ENCODE peak calls at places on chromosomes 7 and 10, in ten cellular contexts. One of them, this sample, is unnamed.

GRCh38 chr10:10831085-10831484 is 186.6 kb upstream of the CELF2 start:
- DNase-seq in stimulated activated CD8-positive, alpha-beta memory T cell treated with anti-CD3 and anti-CD28 coated beads, Interleukin-12 subunit alpha, Interleukin-12 subunit beta, amount 100 ng/mL, for 4 hours: no peak
- DNase-seq in NCI-H1092 treated with DMSO at 0.1 percent for 48 hours: no peak
- DNase-seq in NCI-H2081 treated with DMSO at 0.1 percent for 48 hours: no peak
- DNase-seq in anterior cingulate cortex: no peak
- DNase-seq in dermis microvascular lymphatic vessel endothelial cell: peak
- DNase-seq in C1 segment of cervical spinal cord: no peak
- DNase-seq in GM12892: no peak
- DNase-seq in activated CD4-positive, alpha-beta T cell treated with anti-CD3 and anti-CD28 coated beads for 24 hours: no peak
- DNase-seq in left lobe of liver: no peak
- DNase-seq in this sample: no peak

GRCh38 chr7:140591178-140591902 is 49.3 kb downstream of the DENND2A start:
- DNase-seq in anterior cingulate cortex: no peak
- DNase-seq in NCI-H1092 treated with DMSO at 0.1 percent for 48 hours: no peak
- DNase-seq in activated CD4-positive, alpha-beta T cell treated with anti-CD3 and anti-CD28 coated beads for 24 hours: no peak
- DNase-seq in NCI-H2081 treated with DMSO at 0.1 percent for 48 hours: no peak
- DNase-seq in left lobe of liver: no peak
- DNase-seq in dermis microvascular lymphatic vessel endothelial cell: no peak
- DNase-seq in stimulated activated CD8-positive, alpha-beta memory T cell treated with anti-CD3 and anti-CD28 coated beads, Interleukin-12 subunit alpha, Interleukin-12 subunit beta, amount 100 ng/mL, for 4 hours: no peak
- DNase-seq in GM12892: no peak
- DNase-seq in C1 segment of cervical spinal cord: no peak
- DNase-seq in this sample: no peak

GRCh38 chr10:33487014-33487776 is 152.7 kb upstream of the NRP1 start:
- DNase-seq in GM12892: no peak
- DNase-seq in activated CD4-positive, alpha-beta T cell treated with anti-CD3 and anti-CD28 coated beads for 24 hours: no peak
- DNase-seq in NCI-H1092 treated with DMSO at 0.1 percent for 48 hours: no peak
- DNase-seq in dermis microvascular lymphatic vessel endothelial cell: no peak
- DNase-seq in anterior cingulate cortex: no peak
- DNase-seq in C1 segment of cervical spinal cord: no peak
- DNase-seq in NCI-H2081 treated with DMSO at 0.1 percent for 48 hours: no peak
- DNase-seq in left lobe of liver: no peak
- DNase-seq in stimulated activated CD8-positive, alpha-beta memory T cell treated with anti-CD3 and anti-CD28 coated beads, Interleukin-12 subunit alpha, Interleukin-12 subunit beta, amount 100 ng/mL, for 4 hours: no peak
- DNase-seq in this sample: peak

GRCh38 chr10:72846225-72846624 is 47.3 kb upstream of the OIT3 start:
- DNase-seq in dermis microvascular lymphatic vessel endothelial cell: peak
- DNase-seq in activated CD4-positive, alpha-beta T cell treated with anti-CD3 and anti-CD28 coated beads for 24 hours: peak
- DNase-seq in stimulated activated CD8-positive, alpha-beta memory T cell treated with anti-CD3 and anti-CD28 coated beads, Interleukin-12 subunit alpha, Interleukin-12 subunit beta, amount 100 ng/mL, for 4 hours: no peak
- DNase-seq in anterior cingulate cortex: no peak
- DNase-seq in GM12892: no peak
- DNase-seq in left lobe of liver: no peak
- DNase-seq in NCI-H1092 treated with DMSO at 0.1 percent for 48 hours: no peak
- DNase-seq in C1 segment of cervical spinal cord: no peak
- DNase-seq in NCI-H2081 treated with DMSO at 0.1 percent for 48 hours: no peak
- DNase-seq in this sample: no peak

GRCh38 chr10:102195301-102195870 is 30.7 kb upstream of the ELOVL3 start:
- DNase-seq in anterior cingulate cortex: no peak
- DNase-seq in activated CD4-positive, alpha-beta T cell treated with anti-CD3 and anti-CD28 coated beads for 24 hours: no peak
- DNase-seq in C1 segment of cervical spinal cord: no peak
- DNase-seq in left lobe of liver: no peak
- DNase-seq in NCI-H2081 treated with DMSO at 0.1 percent for 48 hours: no peak
- DNase-seq in GM12892: no peak
- DNase-seq in dermis microvascular lymphatic vessel endothelial cell: no peak
- DNase-seq in NCI-H1092 treated with DMSO at 0.1 percent for 48 hours: no peak
- DNase-seq in stimulated activated CD8-positive, alpha-beta memory T cell treated with anti-CD3 and anti-CD28 coated beads, Interleukin-12 subunit alpha, Interleukin-12 subunit beta, amount 100 ng/mL, for 4 hours: no peak
- DNase-seq in this sample: no peak

GRCh38 chr7:106812027-106812643 is 52.9 kb upstream of the PIK3CG start:
- DNase-seq in GM12892: no peak
- DNase-seq in NCI-H2081 treated with DMSO at 0.1 percent for 48 hours: no peak
- DNase-seq in NCI-H1092 treated with DMSO at 0.1 percent for 48 hours: no peak
- DNase-seq in activated CD4-positive, alpha-beta T cell treated with anti-CD3 and anti-CD28 coated beads for 24 hours: no peak
- DNase-seq in dermis microvascular lymphatic vessel endothelial cell: no peak
- DNase-seq in stimulated activated CD8-positive, alpha-beta memory T cell treated with anti-CD3 and anti-CD28 coated beads, Interleukin-12 subunit alpha, Interleukin-12 subunit beta, amount 100 ng/mL, for 4 hours: no peak
- DNase-seq in left lobe of liver: no peak
- DNase-seq in anterior cingulate cortex: peak
- DNase-seq in C1 segment of cervical spinal cord: peak
- DNase-seq in this sample: no peak

GRCh38 chr7:143012001-143012400 is 14.9 kb downstream of the OR9A2 start:
- DNase-seq in anterior cingulate cortex: no peak
- DNase-seq in NCI-H2081 treated with DMSO at 0.1 percent for 48 hours: no peak
- DNase-seq in C1 segment of cervical spinal cord: no peak
- DNase-seq in left lobe of liver: no peak
- DNase-seq in stimulated activated CD8-positive, alpha-beta memory T cell treated with anti-CD3 and anti-CD28 coated beads, Interleukin-12 subunit alpha, Interleukin-12 subunit beta, amount 100 ng/mL, for 4 hours: no peak
- DNase-seq in dermis microvascular lymphatic vessel endothelial cell: no peak
- DNase-seq in GM12892: no peak
- DNase-seq in NCI-H1092 treated with DMSO at 0.1 percent for 48 hours: no peak
- DNase-seq in activated CD4-positive, alpha-beta T cell treated with anti-CD3 and anti-CD28 coated beads for 24 hours: no peak
- DNase-seq in this sample: no peak

GRCh38 chr7:16320261-16320660 is 101.1 kb downstream of the CRPPA start:
- DNase-seq in NCI-H2081 treated with DMSO at 0.1 percent for 48 hours: no peak
- DNase-seq in dermis microvascular lymphatic vessel endothelial cell: no peak
- DNase-seq in GM12892: no peak
- DNase-seq in left lobe of liver: no peak
- DNase-seq in anterior cingulate cortex: no peak
- DNase-seq in C1 segment of cervical spinal cord: no peak
- DNase-seq in NCI-H1092 treated with DMSO at 0.1 percent for 48 hours: no peak
- DNase-seq in activated CD4-positive, alpha-beta T cell treated with anti-CD3 and anti-CD28 coated beads for 24 hours: no peak
- DNase-seq in stimulated activated CD8-positive, alpha-beta memory T cell treated with anti-CD3 and anti-CD28 coated beads, Interleukin-12 subunit alpha, Interleukin-12 subunit beta, amount 100 ng/mL, for 4 hours: no peak
- DNase-seq in this sample: no peak

GRCh38 chr10:71971769-71972555 is 7.8 kb downstream of the CHST3 start:
- DNase-seq in activated CD4-positive, alpha-beta T cell treated with anti-CD3 and anti-CD28 coated beads for 24 hours: no peak
- DNase-seq in anterior cingulate cortex: no peak
- DNase-seq in C1 segment of cervical spinal cord: no peak
- DNase-seq in GM12892: no peak
- DNase-seq in NCI-H2081 treated with DMSO at 0.1 percent for 48 hours: no peak
- DNase-seq in stimulated activated CD8-positive, alpha-beta memory T cell treated with anti-CD3 and anti-CD28 coated beads, Interleukin-12 subunit alpha, Interleukin-12 subunit beta, amount 100 ng/mL, for 4 hours: no peak
- DNase-seq in dermis microvascular lymphatic vessel endothelial cell: no peak
- DNase-seq in NCI-H1092 treated with DMSO at 0.1 percent for 48 hours: no peak
- DNase-seq in left lobe of liver: no peak
- DNase-seq in this sample: no peak

GRCh38 chr7:26046150-26046549 is 105.8 kb upstream of the NFE2L3 start:
- DNase-seq in activated CD4-positive, alpha-beta T cell treated with anti-CD3 and anti-CD28 coated beads for 24 hours: no peak
- DNase-seq in dermis microvascular lymphatic vessel endothelial cell: no peak
- DNase-seq in C1 segment of cervical spinal cord: no peak
- DNase-seq in anterior cingulate cortex: no peak
- DNase-seq in GM12892: no peak
- DNase-seq in left lobe of liver: peak
- DNase-seq in NCI-H2081 treated with DMSO at 0.1 percent for 48 hours: no peak
- DNase-seq in stimulated activated CD8-positive, alpha-beta memory T cell treated with anti-CD3 and anti-CD28 coated beads, Interleukin-12 subunit alpha, Interleukin-12 subunit beta, amount 100 ng/mL, for 4 hours: no peak
- DNase-seq in NCI-H1092 treated with DMSO at 0.1 percent for 48 hours: no peak
- DNase-seq in this sample: no peak

GRCh38 chr10:47435081-47435480 is 48.8 kb downstream of the ANXA8 start:
- DNase-seq in anterior cingulate cortex: no peak
- DNase-seq in dermis microvascular lymphatic vessel endothelial cell: no peak
- DNase-seq in left lobe of liver: no peak
- DNase-seq in NCI-H2081 treated with DMSO at 0.1 percent for 48 hours: no peak
- DNase-seq in C1 segment of cervical spinal cord: no peak
- DNase-seq in stimulated activated CD8-positive, alpha-beta memory T cell treated with anti-CD3 and anti-CD28 coated beads, Interleukin-12 subunit alpha, Interleukin-12 subunit beta, amount 100 ng/mL, for 4 hours: no peak
- DNase-seq in NCI-H1092 treated with DMSO at 0.1 percent for 48 hours: no peak
- DNase-seq in GM12892: no peak
- DNase-seq in activated CD4-positive, alpha-beta T cell treated with anti-CD3 and anti-CD28 coated beads for 24 hours: no peak
- DNase-seq in this sample: no peak

GRCh38 chr10:5553400-5554170 is 28.8 kb downstream of the CALML3 start:
- DNase-seq in GM12892: no peak
- DNase-seq in anterior cingulate cortex: no peak
- DNase-seq in NCI-H2081 treated with DMSO at 0.1 percent for 48 hours: no peak
- DNase-seq in NCI-H1092 treated with DMSO at 0.1 percent for 48 hours: no peak
- DNase-seq in left lobe of liver: no peak
- DNase-seq in dermis microvascular lymphatic vessel endothelial cell: no peak
- DNase-seq in C1 segment of cervical spinal cord: no peak
- DNase-seq in stimulated activated CD8-positive, alpha-beta memory T cell treated with anti-CD3 and anti-CD28 coated beads, Interleukin-12 subunit alpha, Interleukin-12 subunit beta, amount 100 ng/mL, for 4 hours: no peak
- DNase-seq in activated CD4-positive, alpha-beta T cell treated with anti-CD3 and anti-CD28 coated beads for 24 hours: no peak
- DNase-seq in this sample: no peak

GRCh38 chr7:116356979-116357378 is 142.6 kb upstream of the CAV2 start:
- DNase-seq in C1 segment of cervical spinal cord: no peak
- DNase-seq in anterior cingulate cortex: no peak
- DNase-seq in NCI-H1092 treated with DMSO at 0.1 percent for 48 hours: no peak
- DNase-seq in dermis microvascular lymphatic vessel endothelial cell: peak
- DNase-seq in NCI-H2081 treated with DMSO at 0.1 percent for 48 hours: no peak
- DNase-seq in stimulated activated CD8-positive, alpha-beta memory T cell treated with anti-CD3 and anti-CD28 coated beads, Interleukin-12 subunit alpha, Interleukin-12 subunit beta, amount 100 ng/mL, for 4 hours: no peak
- DNase-seq in GM12892: no peak
- DNase-seq in activated CD4-positive, alpha-beta T cell treated with anti-CD3 and anti-CD28 coated beads for 24 hours: no peak
- DNase-seq in left lobe of liver: no peak
- DNase-seq in this sample: no peak

GRCh38 chr7:6271091-6271658 is 1.2 kb downstream of the CYTH3 start:
- DNase-seq in anterior cingulate cortex: peak
- DNase-seq in dermis microvascular lymphatic vessel endothelial cell: peak
- DNase-seq in stimulated activated CD8-positive, alpha-beta memory T cell treated with anti-CD3 and anti-CD28 coated beads, Interleukin-12 subunit alpha, Interleukin-12 subunit beta, amount 100 ng/mL, for 4 hours: no peak
- DNase-seq in GM12892: no peak
- DNase-seq in left lobe of liver: peak
- DNase-seq in NCI-H2081 treated with DMSO at 0.1 percent for 48 hours: no peak
- DNase-seq in activated CD4-positive, alpha-beta T cell treated with anti-CD3 and anti-CD28 coated beads for 24 hours: no peak
- DNase-seq in NCI-H1092 treated with DMSO at 0.1 percent for 48 hours: peak
- DNase-seq in C1 segment of cervical spinal cord: peak
- DNase-seq in this sample: peak

GRCh38 chr10:32182476-32182875 is 126.3 kb upstream of the KIF5B start:
- DNase-seq in NCI-H1092 treated with DMSO at 0.1 percent for 48 hours: no peak
- DNase-seq in left lobe of liver: no peak
- DNase-seq in GM12892: no peak
- DNase-seq in stimulated activated CD8-positive, alpha-beta memory T cell treated with anti-CD3 and anti-CD28 coated beads, Interleukin-12 subunit alpha, Interleukin-12 subunit beta, amount 100 ng/mL, for 4 hours: no peak
- DNase-seq in activated CD4-positive, alpha-beta T cell treated with anti-CD3 and anti-CD28 coated beads for 24 hours: no peak
- DNase-seq in dermis microvascular lymphatic vessel endothelial cell: no peak
- DNase-seq in anterior cingulate cortex: no peak
- DNase-seq in C1 segment of cervical spinal cord: no peak
- DNase-seq in NCI-H2081 treated with DMSO at 0.1 percent for 48 hours: no peak
- DNase-seq in this sample: no peak

GRCh38 chr10:33237736-33238624 is 96.5 kb downstream of the NRP1 start:
- DNase-seq in NCI-H2081 treated with DMSO at 0.1 percent for 48 hours: no peak
- DNase-seq in left lobe of liver: no peak
- DNase-seq in anterior cingulate cortex: no peak
- DNase-seq in NCI-H1092 treated with DMSO at 0.1 percent for 48 hours: no peak
- DNase-seq in C1 segment of cervical spinal cord: no peak
- DNase-seq in dermis microvascular lymphatic vessel endothelial cell: peak
- DNase-seq in GM12892: no peak
- DNase-seq in stimulated activated CD8-positive, alpha-beta memory T cell treated with anti-CD3 and anti-CD28 coated beads, Interleukin-12 subunit alpha, Interleukin-12 subunit beta, amount 100 ng/mL, for 4 hours: no peak
- DNase-seq in activated CD4-positive, alpha-beta T cell treated with anti-CD3 and anti-CD28 coated beads for 24 hours: no peak
- DNase-seq in this sample: no peak

GRCh38 chr7:27236053-27236410 is 6.6 kb upstream of the EVX1 start:
- DNase-seq in anterior cingulate cortex: no peak
- DNase-seq in GM12892: no peak
- DNase-seq in NCI-H1092 treated with DMSO at 0.1 percent for 48 hours: no peak
- DNase-seq in activated CD4-positive, alpha-beta T cell treated with anti-CD3 and anti-CD28 coated beads for 24 hours: no peak
- DNase-seq in NCI-H2081 treated with DMSO at 0.1 percent for 48 hours: no peak
- DNase-seq in stimulated activated CD8-positive, alpha-beta memory T cell treated with anti-CD3 and anti-CD28 coated beads, Interleukin-12 subunit alpha, Interleukin-12 subunit beta, amount 100 ng/mL, for 4 hours: no peak
- DNase-seq in dermis microvascular lymphatic vessel endothelial cell: no peak
- DNase-seq in left lobe of liver: no peak
- DNase-seq in C1 segment of cervical spinal cord: no peak
- DNase-seq in this sample: no peak

GRCh38 chr10:88557659-88558058 is 25.5 kb downstream of the RNLS start:
- DNase-seq in activated CD4-positive, alpha-beta T cell treated with anti-CD3 and anti-CD28 coated beads for 24 hours: no peak
- DNase-seq in NCI-H2081 treated with DMSO at 0.1 percent for 48 hours: no peak
- DNase-seq in NCI-H1092 treated with DMSO at 0.1 percent for 48 hours: no peak
- DNase-seq in left lobe of liver: no peak
- DNase-seq in C1 segment of cervical spinal cord: no peak
- DNase-seq in GM12892: no peak
- DNase-seq in anterior cingulate cortex: no peak
- DNase-seq in dermis microvascular lymphatic vessel endothelial cell: no peak
- DNase-seq in stimulated activated CD8-positive, alpha-beta memory T cell treated with anti-CD3 and anti-CD28 coated beads, Interleukin-12 subunit alpha, Interleukin-12 subunit beta, amount 100 ng/mL, for 4 hours: no peak
- DNase-seq in this sample: no peak

GRCh38 chr10:77289027-77289501 is 348.5 kb downstream of the KCNMA1 start:
- DNase-seq in NCI-H1092 treated with DMSO at 0.1 percent for 48 hours: no peak
- DNase-seq in GM12892: no peak
- DNase-seq in activated CD4-positive, alpha-beta T cell treated with anti-CD3 and anti-CD28 coated beads for 24 hours: no peak
- DNase-seq in left lobe of liver: no peak
- DNase-seq in anterior cingulate cortex: no peak
- DNase-seq in C1 segment of cervical spinal cord: no peak
- DNase-seq in dermis microvascular lymphatic vessel endothelial cell: no peak
- DNase-seq in NCI-H2081 treated with DMSO at 0.1 percent for 48 hours: no peak
- DNase-seq in stimulated activated CD8-positive, alpha-beta memory T cell treated with anti-CD3 and anti-CD28 coated beads, Interleukin-12 subunit alpha, Interleukin-12 subunit beta, amount 100 ng/mL, for 4 hours: no peak
- DNase-seq in this sample: peak

GRCh38 chr7:93944673-93945072 is 23.1 kb downstream of the GNG11 start:
- DNase-seq in dermis microvascular lymphatic vessel endothelial cell: peak
- DNase-seq in anterior cingulate cortex: no peak
- DNase-seq in NCI-H1092 treated with DMSO at 0.1 percent for 48 hours: no peak
- DNase-seq in stimulated activated CD8-positive, alpha-beta memory T cell treated with anti-CD3 and anti-CD28 coated beads, Interleukin-12 subunit alpha, Interleukin-12 subunit beta, amount 100 ng/mL, for 4 hours: no peak
- DNase-seq in GM12892: no peak
- DNase-seq in left lobe of liver: no peak
- DNase-seq in NCI-H2081 treated with DMSO at 0.1 percent for 48 hours: no peak
- DNase-seq in C1 segment of cervical spinal cord: no peak
- DNase-seq in activated CD4-positive, alpha-beta T cell treated with anti-CD3 and anti-CD28 coated beads for 24 hours: no peak
- DNase-seq in this sample: no peak

GRCh38 chr10:97826892-97827291 is 22.8 kb upstream of the GOLGA7B start:
- DNase-seq in anterior cingulate cortex: no peak
- DNase-seq in C1 segment of cervical spinal cord: no peak
- DNase-seq in GM12892: no peak
- DNase-seq in activated CD4-positive, alpha-beta T cell treated with anti-CD3 and anti-CD28 coated beads for 24 hours: no peak
- DNase-seq in stimulated activated CD8-positive, alpha-beta memory T cell treated with anti-CD3 and anti-CD28 coated beads, Interleukin-12 subunit alpha, Interleukin-12 subunit beta, amount 100 ng/mL, for 4 hours: no peak
- DNase-seq in NCI-H2081 treated with DMSO at 0.1 percent for 48 hours: no peak
- DNase-seq in left lobe of liver: no peak
- DNase-seq in dermis microvascular lymphatic vessel endothelial cell: no peak
- DNase-seq in NCI-H1092 treated with DMSO at 0.1 percent for 48 hours: no peak
- DNase-seq in this sample: no peak

GRCh38 chr7:150409300-150410030 is 30.3 kb downstream of the ZNF775 start:
- DNase-seq in dermis microvascular lymphatic vessel endothelial cell: no peak
- DNase-seq in anterior cingulate cortex: no peak
- DNase-seq in NCI-H1092 treated with DMSO at 0.1 percent for 48 hours: no peak
- DNase-seq in stimulated activated CD8-positive, alpha-beta memory T cell treated with anti-CD3 and anti-CD28 coated beads, Interleukin-12 subunit alpha, Interleukin-12 subunit beta, amount 100 ng/mL, for 4 hours: no peak
- DNase-seq in left lobe of liver: no peak
- DNase-seq in activated CD4-positive, alpha-beta T cell treated with anti-CD3 and anti-CD28 coated beads for 24 hours: no peak
- DNase-seq in C1 segment of cervical spinal cord: no peak
- DNase-seq in NCI-H2081 treated with DMSO at 0.1 percent for 48 hours: no peak
- DNase-seq in GM12892: no peak
- DNase-seq in this sample: no peak

GRCh38 chr10:3782099-3782455 is 2.9 kb downstream of the KLF6 start:
- DNase-seq in anterior cingulate cortex: no peak
- DNase-seq in C1 segment of cervical spinal cord: no peak
- DNase-seq in NCI-H2081 treated with DMSO at 0.1 percent for 48 hours: no peak
- DNase-seq in stimulated activated CD8-positive, alpha-beta memory T cell treated with anti-CD3 and anti-CD28 coated beads, Interleukin-12 subunit alpha, Interleukin-12 subunit beta, amount 100 ng/mL, for 4 hours: no peak
- DNase-seq in GM12892: no peak
- DNase-seq in dermis microvascular lymphatic vessel endothelial cell: no peak
- DNase-seq in activated CD4-positive, alpha-beta T cell treated with anti-CD3 and anti-CD28 coated beads for 24 hours: no peak
- DNase-seq in NCI-H1092 treated with DMSO at 0.1 percent for 48 hours: no peak
- DNase-seq in left lobe of liver: no peak
- DNase-seq in this sample: no peak

GRCh38 chr7:34133983-34134782 is 228.8 kb downstream of the BMPER start:
- DNase-seq in NCI-H2081 treated with DMSO at 0.1 percent for 48 hours: no peak
- DNase-seq in left lobe of liver: peak
- DNase-seq in GM12892: no peak
- DNase-seq in NCI-H1092 treated with DMSO at 0.1 percent for 48 hours: peak
- DNase-seq in anterior cingulate cortex: peak
- DNase-seq in C1 segment of cervical spinal cord: no peak
- DNase-seq in stimulated activated CD8-positive, alpha-beta memory T cell treated with anti-CD3 and anti-CD28 coated beads, Interleukin-12 subunit alpha, Interleukin-12 subunit beta, amount 100 ng/mL, for 4 hours: no peak
- DNase-seq in activated CD4-positive, alpha-beta T cell treated with anti-CD3 and anti-CD28 coated beads for 24 hours: peak
- DNase-seq in dermis microvascular lymphatic vessel endothelial cell: peak
- DNase-seq in this sample: peak

GRCh38 chr10:92913973-92914372 is 65.7 kb downstream of the EXOC6 start:
- DNase-seq in stimulated activated CD8-positive, alpha-beta memory T cell treated with anti-CD3 and anti-CD28 coated beads, Interleukin-12 subunit alpha, Interleukin-12 subunit beta, amount 100 ng/mL, for 4 hours: no peak
- DNase-seq in C1 segment of cervical spinal cord: no peak
- DNase-seq in left lobe of liver: no peak
- DNase-seq in dermis microvascular lymphatic vessel endothelial cell: no peak
- DNase-seq in activated CD4-positive, alpha-beta T cell treated with anti-CD3 and anti-CD28 coated beads for 24 hours: no peak
- DNase-seq in anterior cingulate cortex: no peak
- DNase-seq in NCI-H2081 treated with DMSO at 0.1 percent for 48 hours: no peak
- DNase-seq in GM12892: no peak
- DNase-seq in NCI-H1092 treated with DMSO at 0.1 percent for 48 hours: no peak
- DNase-seq in this sample: no peak

GRCh38 chr7:9022456-9022855 is 589.0 kb downstream of the NXPH1 start:
- DNase-seq in activated CD4-positive, alpha-beta T cell treated with anti-CD3 and anti-CD28 coated beads for 24 hours: no peak
- DNase-seq in stimulated activated CD8-positive, alpha-beta memory T cell treated with anti-CD3 and anti-CD28 coated beads, Interleukin-12 subunit alpha, Interleukin-12 subunit beta, amount 100 ng/mL, for 4 hours: no peak
- DNase-seq in NCI-H1092 treated with DMSO at 0.1 percent for 48 hours: no peak
- DNase-seq in dermis microvascular lymphatic vessel endothelial cell: no peak
- DNase-seq in NCI-H2081 treated with DMSO at 0.1 percent for 48 hours: no peak
- DNase-seq in GM12892: no peak
- DNase-seq in C1 segment of cervical spinal cord: no peak
- DNase-seq in anterior cingulate cortex: no peak
- DNase-seq in left lobe of liver: no peak
- DNase-seq in this sample: no peak

GRCh38 chr7:33905389-33906032 is at the start of gene BMPER:
- DNase-seq in anterior cingulate cortex: peak
- DNase-seq in GM12892: peak
- DNase-seq in left lobe of liver: no peak
- DNase-seq in stimulated activated CD8-positive, alpha-beta memory T cell treated with anti-CD3 and anti-CD28 coated beads, Interleukin-12 subunit alpha, Interleukin-12 subunit beta, amount 100 ng/mL, for 4 hours: no peak
- DNase-seq in C1 segment of cervical spinal cord: no peak
- DNase-seq in NCI-H1092 treated with DMSO at 0.1 percent for 48 hours: peak
- DNase-seq in activated CD4-positive, alpha-beta T cell treated with anti-CD3 and anti-CD28 coated beads for 24 hours: no peak
- DNase-seq in NCI-H2081 treated with DMSO at 0.1 percent for 48 hours: peak
- DNase-seq in dermis microvascular lymphatic vessel endothelial cell: peak
- DNase-seq in this sample: peak